ENCODE peak calls at places on chromosomes 13 and 19, in four cellular contexts. One of them, this sample, is unnamed.

GRCh38 chr13:70613295-70613694 is 505.0 kb upstream of the KLHL1 start:
- DNase-seq in HT1080: no peak
- DNase-seq in stimulated activated CD4-positive, alpha-beta T cell treated with anti-CD3 and anti-CD28 coated beads, Interleukin-2, amount 100 ng/mL, for 48 hours: no peak
- DNase-seq in NCI-H1436: no peak
- DNase-seq in this sample: peak

GRCh38 chr13:27251166-27252088 is at the start of gene RPL21:
- DNase-seq in HT1080: peak
- DNase-seq in stimulated activated CD4-positive, alpha-beta T cell treated with anti-CD3 and anti-CD28 coated beads, Interleukin-2, amount 100 ng/mL, for 48 hours: peak
- DNase-seq in NCI-H1436: peak
- DNase-seq in this sample: peak

GRCh38 chr19:37519890-37520289 is 13.2 kb downstream of the ZNF793 start:
- DNase-seq in HT1080: no peak
- DNase-seq in stimulated activated CD4-positive, alpha-beta T cell treated with anti-CD3 and anti-CD28 coated beads, Interleukin-2, amount 100 ng/mL, for 48 hours: no peak
- DNase-seq in NCI-H1436: no peak
- DNase-seq in this sample: no peak

GRCh38 chr13:51590966-51591627 is 6.8 kb downstream of the WDFY2 start:
- DNase-seq in HT1080: peak
- DNase-seq in stimulated activated CD4-positive, alpha-beta T cell treated with anti-CD3 and anti-CD28 coated beads, Interleukin-2, amount 100 ng/mL, for 48 hours: no peak
- DNase-seq in NCI-H1436: no peak
- DNase-seq in this sample: no peak

GRCh38 chr13:27960362-27961226 is 8.5 kb downstream of the CDX2 start:
- DNase-seq in HT1080: peak
- DNase-seq in stimulated activated CD4-positive, alpha-beta T cell treated with anti-CD3 and anti-CD28 coated beads, Interleukin-2, amount 100 ng/mL, for 48 hours: peak
- DNase-seq in NCI-H1436: peak
- DNase-seq in this sample: peak

GRCh38 chr13:97976551-97977375 is 23.3 kb downstream of the IPO5 start:
- DNase-seq in HT1080: no peak
- DNase-seq in stimulated activated CD4-positive, alpha-beta T cell treated with anti-CD3 and anti-CD28 coated beads, Interleukin-2, amount 100 ng/mL, for 48 hours: peak
- DNase-seq in NCI-H1436: peak
- DNase-seq in this sample: no peak

GRCh38 chr19:1475751-1476437 is 3.1 kb downstream of the C19orf25 start:
- DNase-seq in HT1080: no peak
- DNase-seq in stimulated activated CD4-positive, alpha-beta T cell treated with anti-CD3 and anti-CD28 coated beads, Interleukin-2, amount 100 ng/mL, for 48 hours: no peak
- DNase-seq in NCI-H1436: no peak
- DNase-seq in this sample: no peak

GRCh38 chr19:36876993-36877938 is 26.6 kb downstream of the ZNF345 start:
- DNase-seq in HT1080: no peak
- DNase-seq in stimulated activated CD4-positive, alpha-beta T cell treated with anti-CD3 and anti-CD28 coated beads, Interleukin-2, amount 100 ng/mL, for 48 hours: no peak
- DNase-seq in NCI-H1436: no peak
- DNase-seq in this sample: no peak

GRCh38 chr13:99419591-99420243 is 81.6 kb upstream of the TM9SF2 start:
- DNase-seq in HT1080: no peak
- DNase-seq in stimulated activated CD4-positive, alpha-beta T cell treated with anti-CD3 and anti-CD28 coated beads, Interleukin-2, amount 100 ng/mL, for 48 hours: no peak
- DNase-seq in NCI-H1436: no peak
- DNase-seq in this sample: no peak

GRCh38 chr19:277131-277530 is 14.1 kb downstream of the PLPP2 start:
- DNase-seq in HT1080: no peak
- DNase-seq in stimulated activated CD4-positive, alpha-beta T cell treated with anti-CD3 and anti-CD28 coated beads, Interleukin-2, amount 100 ng/mL, for 48 hours: no peak
- DNase-seq in NCI-H1436: no peak
- DNase-seq in this sample: no peak

GRCh38 chr19:9996541-9996940 is 13.8 kb downstream of the COL5A3 start:
- DNase-seq in HT1080: no peak
- DNase-seq in stimulated activated CD4-positive, alpha-beta T cell treated with anti-CD3 and anti-CD28 coated beads, Interleukin-2, amount 100 ng/mL, for 48 hours: no peak
- DNase-seq in NCI-H1436: no peak
- DNase-seq in this sample: no peak

GRCh38 chr13:80904386-80904785 is 563.5 kb upstream of the SPRY2 start:
- DNase-seq in HT1080: no peak
- DNase-seq in stimulated activated CD4-positive, alpha-beta T cell treated with anti-CD3 and anti-CD28 coated beads, Interleukin-2, amount 100 ng/mL, for 48 hours: no peak
- DNase-seq in NCI-H1436: no peak
- DNase-seq in this sample: no peak

GRCh38 chr19:41324921-41325639 is 15.1 kb downstream of the CCDC97 start:
- DNase-seq in HT1080: peak
- DNase-seq in stimulated activated CD4-positive, alpha-beta T cell treated with anti-CD3 and anti-CD28 coated beads, Interleukin-2, amount 100 ng/mL, for 48 hours: no peak
- DNase-seq in NCI-H1436: no peak
- DNase-seq in this sample: no peak

GRCh38 chr13:97313481-97313880 is 91.3 kb downstream of the MBNL2 start:
- DNase-seq in HT1080: no peak
- DNase-seq in stimulated activated CD4-positive, alpha-beta T cell treated with anti-CD3 and anti-CD28 coated beads, Interleukin-2, amount 100 ng/mL, for 48 hours: no peak
- DNase-seq in NCI-H1436: no peak
- DNase-seq in this sample: no peak

GRCh38 chr19:49335071-49335783 is at the start of gene CD37:
- DNase-seq in HT1080: no peak
- DNase-seq in stimulated activated CD4-positive, alpha-beta T cell treated with anti-CD3 and anti-CD28 coated beads, Interleukin-2, amount 100 ng/mL, for 48 hours: peak
- DNase-seq in NCI-H1436: no peak
- DNase-seq in this sample: no peak

GRCh38 chr13:72453161-72453560 is 274.3 kb downstream of the MZT1 start:
- DNase-seq in HT1080: no peak
- DNase-seq in stimulated activated CD4-positive, alpha-beta T cell treated with anti-CD3 and anti-CD28 coated beads, Interleukin-2, amount 100 ng/mL, for 48 hours: no peak
- DNase-seq in NCI-H1436: no peak
- DNase-seq in this sample: no peak

GRCh38 chr13:75812751-75813181 is 176.6 kb downstream of the LMO7 start:
- DNase-seq in HT1080: no peak
- DNase-seq in stimulated activated CD4-positive, alpha-beta T cell treated with anti-CD3 and anti-CD28 coated beads, Interleukin-2, amount 100 ng/mL, for 48 hours: no peak
- DNase-seq in NCI-H1436: no peak
- DNase-seq in this sample: no peak

GRCh38 chr19:48918801-48919247 is 14.7 kb upstream of the DHDH start:
- DNase-seq in HT1080: peak
- DNase-seq in stimulated activated CD4-positive, alpha-beta T cell treated with anti-CD3 and anti-CD28 coated beads, Interleukin-2, amount 100 ng/mL, for 48 hours: no peak
- DNase-seq in NCI-H1436: peak
- DNase-seq in this sample: no peak

GRCh38 chr19:18496167-18496979 is 25.5 kb downstream of the ELL start:
- DNase-seq in HT1080: peak
- DNase-seq in stimulated activated CD4-positive, alpha-beta T cell treated with anti-CD3 and anti-CD28 coated beads, Interleukin-2, amount 100 ng/mL, for 48 hours: no peak
- DNase-seq in NCI-H1436: no peak
- DNase-seq in this sample: no peak

GRCh38 chr13:110416131-110416584 is 109.1 kb downstream of the COL4A2 start:
- DNase-seq in HT1080: no peak
- DNase-seq in stimulated activated CD4-positive, alpha-beta T cell treated with anti-CD3 and anti-CD28 coated beads, Interleukin-2, amount 100 ng/mL, for 48 hours: no peak
- DNase-seq in NCI-H1436: no peak
- DNase-seq in this sample: no peak

GRCh38 chr19:11693505-11694499 is 44.9 kb downstream of the ZNF823 start:
- DNase-seq in HT1080: peak
- DNase-seq in stimulated activated CD4-positive, alpha-beta T cell treated with anti-CD3 and anti-CD28 coated beads, Interleukin-2, amount 100 ng/mL, for 48 hours: no peak
- DNase-seq in NCI-H1436: no peak
- DNase-seq in this sample: no peak

GRCh38 chr19:44876930-44877530 is 14.0 kb upstream of the TOMM40 start:
- DNase-seq in HT1080: peak
- DNase-seq in stimulated activated CD4-positive, alpha-beta T cell treated with anti-CD3 and anti-CD28 coated beads, Interleukin-2, amount 100 ng/mL, for 48 hours: no peak
- DNase-seq in NCI-H1436: no peak
- DNase-seq in this sample: no peak

GRCh38 chr19:56091751-56092546 is 29.1 kb downstream of the ZNF787 start:
- DNase-seq in HT1080: no peak
- DNase-seq in stimulated activated CD4-positive, alpha-beta T cell treated with anti-CD3 and anti-CD28 coated beads, Interleukin-2, amount 100 ng/mL, for 48 hours: no peak
- DNase-seq in NCI-H1436: peak
- DNase-seq in this sample: no peak

GRCh38 chr19:45145270-45146189 is 15.3 kb downstream of the NKPD1 start:
- DNase-seq in HT1080: no peak
- DNase-seq in stimulated activated CD4-positive, alpha-beta T cell treated with anti-CD3 and anti-CD28 coated beads, Interleukin-2, amount 100 ng/mL, for 48 hours: no peak
- DNase-seq in NCI-H1436: no peak
- DNase-seq in this sample: no peak

GRCh38 chr13:27159806-27160563 is 11.6 kb downstream of the USP12 start:
- DNase-seq in HT1080: no peak
- DNase-seq in stimulated activated CD4-positive, alpha-beta T cell treated with anti-CD3 and anti-CD28 coated beads, Interleukin-2, amount 100 ng/mL, for 48 hours: no peak
- DNase-seq in NCI-H1436: no peak
- DNase-seq in this sample: no peak

GRCh38 chr13:34608326-34608725 is 333.7 kb upstream of the NBEA start:
- DNase-seq in HT1080: peak
- DNase-seq in stimulated activated CD4-positive, alpha-beta T cell treated with anti-CD3 and anti-CD28 coated beads, Interleukin-2, amount 100 ng/mL, for 48 hours: no peak
- DNase-seq in NCI-H1436: no peak
- DNase-seq in this sample: no peak